ENCODE peak calls at places on chromosome 14, in seven cellular contexts. J is breast epithelium; S is CD8-positive, alpha-beta T cell; V is neural progenitor cell; M is hepatocyte; T is spleen; U is astrocyte of the spinal cord. O is an unnamed sample.

GRCh38 chr14:39025810-39026627 is 77.0 kb downstream of the SEC23A start:
- DNase-seq in M (peak), J (no peak), U (peak), S (no peak), T (no peak), V (no peak), O (no peak)

GRCh38 chr14:28577711-28578131 is 188.9 kb upstream of the FOXG1 start:
- DNase-seq in V (no peak), S (no peak), U (peak), J (peak), T (no peak), M (no peak), O (no peak)

GRCh38 chr14:55556929-55557623 is 22.9 kb upstream of the KTN1 start:
- DNase-seq in M (peak), T (no peak), J (peak), U (peak), V (peak), S (no peak), O (no peak)

GRCh38 chr14:62409909-62410308 is 635.3 kb downstream of the KCNH5 start:
- DNase-seq in J (no peak), M (peak), S (no peak), U (peak), T (no peak), V (no peak), O (no peak)

GRCh38 chr14:103057028-103057371 is 349 bp downstream of the CDC42BPB start:
- DNase-seq in V (no peak), T (peak), J (no peak), U (peak), M (no peak), S (no peak), O (no peak)

GRCh38 chr14:69358233-69358963 is 39.7 kb downstream of the ERH start:
- DNase-seq in U (no peak), T (no peak), M (no peak), S (no peak), J (no peak), V (no peak), O (no peak)

GRCh38 chr14:90301580-90302181 is 30.1 kb downstream of the NRDE2 start:
- DNase-seq in T (no peak), V (peak), J (no peak), M (peak), S (no peak), U (peak), O (no peak)

GRCh38 chr14:58942516-58942915 is 246.0 kb upstream of the DAAM1 start:
- DNase-seq in V (no peak), S (no peak), U (peak), M (peak), T (no peak), J (no peak), O (no peak)

GRCh38 chr14:89207925-89208328 is 209.1 kb downstream of the FOXN3 start:
- DNase-seq in U (no peak), J (no peak), T (no peak), V (no peak), S (no peak), M (no peak), O (no peak)

GRCh38 chr14:59439256-59440015 is 25.7 kb downstream of the GPR135 start:
- DNase-seq in U (peak), S (no peak), M (no peak), J (no peak), T (no peak), V (no peak), O (no peak)

GRCh38 chr14:59240356-59240755 is 51.9 kb downstream of the DAAM1 start:
- DNase-seq in S (no peak), V (no peak), U (no peak), J (no peak), T (no peak), M (no peak), O (no peak)

GRCh38 chr14:54781936-54782802 is 120.5 kb downstream of the GCH1 start:
- DNase-seq in M (no peak), V (no peak), U (no peak), J (no peak), T (no peak), S (no peak), O (no peak)

GRCh38 chr14:96681826-96682225 is 115.4 kb upstream of the VRK1 start:
- DNase-seq in T (no peak), M (no peak), J (no peak), S (no peak), V (no peak), U (peak), O (no peak)

GRCh38 chr14:104557086-104557485 is 22.5 kb upstream of the C14orf180 start:
- DNase-seq in S (no peak), V (no peak), M (no peak), J (no peak), T (no peak), U (no peak), O (no peak)

GRCh38 chr14:91366749-91367148 is 50.9 kb downstream of the CCDC88C start:
- DNase-seq in S (no peak), U (no peak), M (no peak), V (no peak), T (no peak), J (no peak), O (no peak)

GRCh38 chr14:59278111-59278510 is 89.6 kb downstream of the DAAM1 start:
- DNase-seq in U (peak), J (peak), M (peak), T (no peak), S (no peak), V (no peak), O (no peak)

GRCh38 chr14:104856157-104856868 is 8.8 kb upstream of the CEP170B start:
- DNase-seq in M (no peak), J (no peak), T (peak), U (no peak), S (no peak), V (no peak), O (peak)

GRCh38 chr14:73465833-73466532 is 7.6 kb upstream of the NUMB start:
- DNase-seq in U (no peak), T (no peak), S (no peak), J (no peak), M (no peak), V (no peak), O (no peak)

GRCh38 chr14:88168498-88169165 is 154.4 kb downstream of the KCNK10 start:
- DNase-seq in J (no peak), T (peak), V (peak), M (peak), U (peak), S (peak), O (no peak)

GRCh38 chr14:57865450-57866198 is at the start of gene SLC35F4:
- DNase-seq in J (no peak), T (no peak), M (peak), U (peak), V (peak), S (no peak), O (peak)

GRCh38 chr14:59275668-59276067 is 87.2 kb downstream of the DAAM1 start:
- DNase-seq in T (no peak), M (peak), J (no peak), V (no peak), U (peak), S (no peak), O (no peak)

GRCh38 chr14:103070263-103070885 is 13.0 kb upstream of the CDC42BPB start:
- DNase-seq in S (no peak), J (no peak), T (peak), V (no peak), U (no peak), M (no peak), O (no peak)

GRCh38 chr14:103854822-103855733 is 7.7 kb upstream of the PPP1R13B start:
- DNase-seq in M (peak), T (peak), U (no peak), V (peak), S (no peak), J (peak), O (no peak)

GRCh38 chr14:104805326-104805678 is 4.4 kb downstream of the ZBTB42 start:
- DNase-seq in V (no peak), T (no peak), M (no peak), U (peak), J (no peak), S (no peak), O (no peak)

GRCh38 chr14:85471744-85472143 is 58.2 kb upstream of the FLRT2 start:
- DNase-seq in S (no peak), V (no peak), U (peak), T (no peak), M (peak), J (no peak), O (no peak)

GRCh38 chr14:32530800-32531199 is 201.7 kb downstream of the AKAP6 start:
- DNase-seq in V (no peak), M (no peak), U (no peak), T (no peak), J (no peak), S (no peak), O (no peak)

GRCh38 chr14:104132981-104133380 is 5.4 kb upstream of the KIF26A start:
- DNase-seq in S (no peak), J (no peak), T (peak), M (no peak), U (no peak), V (peak), O (no peak)

GRCh38 chr14:28012629-28013415 is 753.8 kb upstream of the FOXG1 start:
- DNase-seq in T (no peak), S (no peak), U (no peak), M (no peak), V (peak), J (no peak), O (no peak)

GRCh38 chr14:90518941-90519256 is 122.1 kb downstream of the CALM1 start:
- DNase-seq in M (peak), S (peak), T (peak), V (peak), U (no peak), J (no peak), O (no peak)

GRCh38 chr14:50763386-50764007 is 67.5 kb downstream of the NIN start:
- DNase-seq in M (no peak), V (no peak), J (no peak), S (no peak), T (no peak), U (peak), O (no peak)

GRCh38 chr14:106657460-106657859 is 1131.1 kb downstream of the TMEM121 start:
- DNase-seq in M (no peak), U (no peak), S (no peak), T (peak), V (no peak), J (no peak), O (no peak)
- TF ChIP-seq CTCF in M (no peak), U (no peak), S (peak), T (no peak), V (no peak), J (no peak), O (no peak)

GRCh38 chr14:36258241-36258640 is 62.2 kb downstream of the MBIP start:
- DNase-seq in V (no peak), T (no peak), J (no peak), U (no peak), M (no peak), S (no peak), O (no peak)

GRCh38 chr14:36256131-36256801 is 64.2 kb downstream of the MBIP start:
- DNase-seq in S (no peak), T (no peak), M (peak), V (no peak), J (no peak), U (no peak), O (no peak)

GRCh38 chr14:36254020-36254614 is 66.3 kb downstream of the MBIP start:
- DNase-seq in U (no peak), S (no peak), V (peak), M (peak), T (no peak), J (no peak), O (no peak)
- TF ChIP-seq CTCF in U (peak), S (no peak), V (peak), M (peak), T (no peak), J (no peak), O (peak)

GRCh38 chr14:100308112-100308792 is 2.0 kb upstream of the SLC25A29 start:
- DNase-seq in M (no peak), J (no peak), V (no peak), U (no peak), S (no peak), T (no peak), O (no peak)
- TF ChIP-seq CTCF in M (no peak), J (no peak), V (no peak), U (no peak), S (no peak), T (no peak), O (no peak)

GRCh38 chr14:24197066-24197465 is 1.8 kb upstream of the TM9SF1 start:
- DNase-seq in U (no peak), J (no peak), M (no peak), V (no peak), T (no peak), S (no peak), O (no peak)
- TF ChIP-seq CTCF in U (no peak), J (no peak), M (no peak), V (no peak), T (no peak), S (no peak), O (no peak)

GRCh38 chr14:24213866-24214652 is 771 bp upstream of the CHMP4A start:
- DNase-seq in U (no peak), T (no peak), V (no peak), J (no peak), S (no peak), M (no peak), O (no peak)
- TF ChIP-seq CTCF in U (no peak), T (no peak), V (no peak), J (no peak), S (no peak), M (no peak), O (no peak)

GRCh38 chr14:67704018-67704417 is 2.3 kb downstream of the RDH12 start:
- DNase-seq in V (no peak), U (no peak), J (no peak), S (no peak), M (no peak), T (no peak), O (no peak)

GRCh38 chr14:67710209-67710608 is 8.5 kb downstream of the RDH12 start:
- DNase-seq in U (no peak), V (peak), S (no peak), M (no peak), J (no peak), T (no peak), O (no peak)

GRCh38 chr14:67705211-67705610 is 3.5 kb downstream of the RDH12 start:
- DNase-seq in U (no peak), M (no peak), J (no peak), S (no peak), T (no peak), V (no peak), O (no peak)

GRCh38 chr14:67704484-67705089 is 2.9 kb downstream of the RDH12 start:
- DNase-seq in V (peak), T (no peak), U (peak), M (peak), J (no peak), S (peak), O (no peak)
- TF ChIP-seq CTCF in V (peak), T (peak), U (peak), M (peak), J (peak), S (peak), O (peak)

GRCh38 chr14:41393512-41393911 is 213.2 kb upstream of the LRFN5 start:
- DNase-seq in V (no peak), S (no peak), J (no peak), M (no peak), U (no peak), T (no peak), O (no peak)

GRCh38 chr14:41385787-41386186 is 220.9 kb upstream of the LRFN5 start:
- DNase-seq in S (no peak), J (no peak), U (no peak), V (no peak), T (no peak), M (no peak), O (no peak)

GRCh38 chr14:41389355-41389754 is 217.3 kb upstream of the LRFN5 start:
- DNase-seq in V (no peak), U (no peak), S (no peak), T (no peak), J (no peak), M (no peak), O (no peak)
- TF ChIP-seq CTCF in V (no peak), U (no peak), S (no peak), T (no peak), J (no peak), M (no peak), O (no peak)

O was measured in type B pancreatic cell.